ENCODE peak calls at places on chromosomes 11 and 22, in nine cellular contexts. X is IMR-90, N is transverse colon, V is testis, E is thyroid gland, K is A549, A is heart left ventricle, S is K562, D is prostate gland. F is an unnamed sample.

GRCh38 chr11:94938399-94939055 is 34.8 kb downstream of the CWC15 start:
- DNase-seq in X (peak), N (no peak), V (peak), E (peak), K (no peak), A (peak), S (no peak), D (peak), F (peak)

GRCh38 chr11:63920126-63920869 is 3.3 kb upstream of the RCOR2 start:
- DNase-seq in X (no peak), N (peak), V (peak), E (peak), K (no peak), A (peak), S (no peak), D (no peak), F (no peak)

GRCh38 chr22:20011123-20011992 is 5.3 kb downstream of the ARVCF start:
- DNase-seq in X (no peak), N (no peak), V (no peak), E (no peak), K (no peak), A (no peak), S (peak), D (no peak), F (no peak)

GRCh38 chr11:65311197-65311631 is 3.5 kb upstream of the CDC42EP2 start:
- DNase-seq in X (no peak), N (no peak), V (no peak), E (peak), K (no peak), A (no peak), S (no peak), D (no peak), F (no peak)

GRCh38 chr22:32571764-32572163 is 97.2 kb downstream of the FBXO7 start:
- DNase-seq in X (no peak), N (no peak), V (no peak), E (no peak), K (no peak), A (no peak), S (no peak), D (no peak), F (no peak)

GRCh38 chr11:125075900-125076317 is 12.8 kb downstream of the SLC37A2 start:
- DNase-seq in X (no peak), N (no peak), V (no peak), E (no peak), K (no peak), A (no peak), S (peak), D (no peak), F (no peak)

GRCh38 chr11:1629326-1630185 is at the start of gene KRTAP5-5:
- DNase-seq in X (no peak), N (no peak), V (no peak), E (no peak), K (no peak), A (no peak), S (no peak), D (no peak), F (no peak)

GRCh38 chr11:12139144-12139881 is 28.9 kb downstream of the MICAL2 start:
- DNase-seq in X (peak), N (no peak), V (no peak), E (peak), K (no peak), A (no peak), S (no peak), D (no peak), F (no peak)

GRCh38 chr11:109745996-109746625 is 324.1 kb downstream of the C11orf87 start:
- DNase-seq in X (no peak), N (no peak), V (no peak), E (no peak), K (no peak), A (no peak), S (no peak), D (no peak), F (no peak)

GRCh38 chr22:24937114-24937513 is 9.4 kb downstream of the LHFPL7 start:
- DNase-seq in X (no peak), N (no peak), V (no peak), E (no peak), K (peak), A (no peak), S (peak), D (no peak), F (no peak)

GRCh38 chr11:44309483-44310197 is at the start of gene ALX4:
- DNase-seq in X (no peak), N (no peak), V (peak), E (peak), K (peak), A (peak), S (peak), D (no peak), F (no peak)

GRCh38 chr11:111585371-111585770 is 16.9 kb upstream of the SIK2 start:
- DNase-seq in X (peak), N (no peak), V (no peak), E (no peak), K (no peak), A (no peak), S (no peak), D (no peak), F (no peak)

GRCh38 chr11:86158716-86159669 is 85.6 kb upstream of the EED start:
- DNase-seq in X (no peak), N (no peak), V (no peak), E (no peak), K (no peak), A (no peak), S (peak), D (no peak), F (no peak)

GRCh38 chr11:110438017-110438416 is 8.3 kb downstream of the FDX1 start:
- DNase-seq in X (no peak), N (no peak), V (no peak), E (no peak), K (no peak), A (no peak), S (no peak), D (no peak), F (no peak)

GRCh38 chr11:83671295-83671694 is 385.1 kb upstream of the CCDC90B start:
- DNase-seq in X (peak), N (no peak), V (no peak), E (no peak), K (no peak), A (no peak), S (no peak), D (no peak), F (no peak)

GRCh38 chr11:102226702-102227101 is 90.6 kb upstream of the BIRC3 start:
- DNase-seq in X (peak), N (no peak), V (no peak), E (no peak), K (no peak), A (no peak), S (peak), D (peak), F (no peak)

GRCh38 chr11:64564419-64564818 is 26.6 kb upstream of the SLC22A12 start:
- DNase-seq in X (no peak), N (no peak), V (no peak), E (no peak), K (no peak), A (no peak), S (no peak), D (no peak), F (no peak)

GRCh38 chr11:1019321-1019910 is 17.1 kb downstream of the MUC6 start:
- DNase-seq in X (no peak), N (no peak), V (no peak), E (no peak), K (no peak), A (no peak), S (no peak), D (no peak), F (no peak)

GRCh38 chr11:3853935-3854659 is 1.4 kb upstream of the STIM1 start:
- DNase-seq in X (no peak), N (peak), V (peak), E (peak), K (no peak), A (no peak), S (peak), D (peak), F (peak)

GRCh38 chr22:47294222-47294532 is 531.7 kb downstream of the TBC1D22A start:
- DNase-seq in X (peak), N (no peak), V (peak), E (no peak), K (peak), A (peak), S (no peak), D (no peak), F (no peak)

GRCh38 chr22:37951305-37951704 is 2.1 kb downstream of the C22orf23 start:
- DNase-seq in X (peak), N (no peak), V (no peak), E (no peak), K (peak), A (no peak), S (peak), D (no peak), F (no peak)

DNA sequence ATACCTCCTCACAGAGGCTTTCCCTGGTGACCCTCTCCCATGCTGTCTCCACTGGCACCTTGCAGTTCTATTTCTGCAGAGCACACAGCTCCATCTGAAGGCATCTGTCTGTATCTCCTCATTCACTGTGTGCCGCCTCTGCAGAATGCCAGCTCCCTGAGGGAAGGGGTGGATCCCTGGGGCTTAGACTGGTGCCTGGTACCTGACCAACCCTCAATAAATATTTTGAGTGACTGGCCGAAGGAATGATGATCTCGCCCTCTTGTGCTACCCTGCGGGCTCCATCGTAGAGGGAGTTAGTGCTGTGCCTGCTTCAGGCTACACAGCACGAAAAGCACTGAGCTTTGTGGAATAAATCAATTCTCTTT is 1.6 kb downstream of the CBX7 start:
- DNase-seq in X (no peak), N (no peak), V (no peak), E (no peak), K (no peak), A (no peak), S (no peak), D (no peak), F (no peak)
- H3K4me3 ChIP-seq in X (no peak), N (peak), V (no peak), E (no peak), K (no peak), A (peak), S (no peak), D (no peak), F (no peak)

GRCh38 chr11:38553033-38553432 is 1955.0 kb upstream of the RAG2 start:
- DNase-seq in X (no peak), N (no peak), V (no peak), E (no peak), K (no peak), A (no peak), S (no peak), D (no peak), F (no peak)
- TF ChIP-seq POLR2A in X (no peak), N (no peak), V (no peak), E (no peak), K (no peak), A (no peak), S (no peak), D (no peak), F (no peak)

GRCh38 chr22:30254307-30254706 is 7.7 kb upstream of the LIF start:
- DNase-seq in X (no peak), N (no peak), V (no peak), E (no peak), K (no peak), A (no peak), S (no peak), D (no peak), F (no peak)

GRCh38 chr22:30252411-30253204 is 6.0 kb upstream of the LIF start:
- DNase-seq in X (no peak), N (peak), V (no peak), E (no peak), K (peak), A (no peak), S (no peak), D (no peak), F (no peak)

GRCh38 chr22:30251661-30252226 is 5.2 kb upstream of the LIF start:
- DNase-seq in X (peak), N (no peak), V (no peak), E (no peak), K (no peak), A (no peak), S (no peak), D (no peak), F (no peak)

GRCh38 chr22:30250713-30251267 is 4.2 kb upstream of the LIF start:
- DNase-seq in X (peak), N (no peak), V (no peak), E (peak), K (peak), A (no peak), S (no peak), D (no peak), F (no peak)

GRCh38 chr22:30253205-30253852 is 6.8 kb upstream of the LIF start:
- DNase-seq in X (peak), N (peak), V (peak), E (no peak), K (peak), A (peak), S (no peak), D (no peak), F (no peak)
- H3K27ac ChIP-seq in X (peak), N (peak), V (no peak), E (no peak), K (peak), A (no peak), S (no peak), D (peak), F (no peak)

DNA sequence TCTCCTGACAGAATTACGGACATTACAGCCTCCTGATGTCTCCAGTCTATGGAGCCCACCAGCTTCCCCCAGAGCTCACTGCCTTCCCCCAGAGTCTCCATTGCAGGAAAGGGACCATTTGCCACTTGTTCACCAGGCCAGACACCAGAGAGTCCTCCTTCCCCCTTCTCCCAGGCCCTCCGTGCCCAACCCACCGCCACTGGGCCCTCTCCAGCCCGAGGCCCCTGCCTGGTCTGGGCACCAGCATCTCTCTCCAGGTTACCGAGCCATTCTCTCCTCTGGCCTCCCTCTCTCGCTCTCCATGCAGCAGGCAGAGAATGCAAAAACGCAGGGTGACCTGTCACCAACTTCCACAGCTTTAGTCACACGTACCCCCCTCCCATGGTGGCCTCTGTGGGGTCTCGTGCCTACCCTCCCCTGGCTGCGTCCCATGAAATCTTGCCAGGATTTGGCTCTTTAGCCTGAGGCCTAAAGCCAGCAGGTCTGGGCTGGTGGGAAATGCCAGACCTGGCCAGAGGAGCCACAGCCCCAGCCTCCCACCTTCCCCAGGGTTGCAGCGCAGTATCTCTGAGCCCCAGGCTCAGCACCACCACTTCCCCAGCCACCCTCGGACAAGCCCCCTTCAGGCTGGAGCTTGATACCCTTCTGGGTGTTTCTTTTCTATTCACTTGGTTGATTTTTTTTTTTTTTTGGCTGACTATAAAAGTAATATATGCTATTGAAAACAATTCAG is 6.8 kb upstream of the SERPINH1 start:
- DNase-seq in X (no peak), N (no peak), V (no peak), E (no peak), K (no peak), A (no peak), S (no peak), D (no peak), F (no peak)
- H3K4me3 ChIP-seq in X (peak), N (no peak), V (no peak), E (no peak), K (no peak), A (peak), S (no peak), D (no peak), F (no peak)

GRCh38 chr11:66592457-66593302 is at the start of the genes CCDC87 and CCS:
- DNase-seq in X (peak), N (peak), V (peak), E (peak), K (peak), A (peak), S (peak), D (peak), F (peak)
- TF ChIP-seq POLR2A in X (peak), N (peak), V (peak), E (peak), K (peak), A (peak), S (peak), D (peak), F (peak)

F was measured in right lobe of liver.